ENCODE peak calls at places on chromosomes 3 and 15, in four cellular contexts. One of them, this sample, is unnamed.

GRCh38 chr3:15315003-15315402 is 17.4 kb downstream of the SH3BP5 start:
- DNase-seq in GM12878: no peak
- DNase-seq in K562: no peak
- DNase-seq in HepG2: no peak
- DNase-seq in this sample: no peak

GRCh38 chr3:53198256-53198977 is 37.4 kb downstream of the PRKCD start:
- DNase-seq in GM12878: no peak
- DNase-seq in K562: no peak
- DNase-seq in HepG2: no peak
- DNase-seq in this sample: no peak

GRCh38 chr3:101827211-101828174 is 21.8 kb upstream of the NFKBIZ start:
- DNase-seq in GM12878: peak
- DNase-seq in K562: peak
- DNase-seq in HepG2: peak
- DNase-seq in this sample: peak

GRCh38 chr3:141860086-141860669 is 16.3 kb upstream of the ATP1B3 start:
- DNase-seq in GM12878: no peak
- DNase-seq in K562: no peak
- DNase-seq in HepG2: no peak
- DNase-seq in this sample: no peak

GRCh38 chr15:70160267-70160666 is 62.5 kb upstream of the TLE3 start:
- DNase-seq in GM12878: no peak
- DNase-seq in K562: no peak
- DNase-seq in HepG2: no peak
- DNase-seq in this sample: no peak

GRCh38 chr3:170909129-170909903 is 879 bp upstream of the EIF5A2 start:
- DNase-seq in GM12878: no peak
- DNase-seq in K562: no peak
- DNase-seq in HepG2: peak
- DNase-seq in this sample: peak

GRCh38 chr3:9088431-9089353 is 125.4 kb upstream of the RAD18 start:
- DNase-seq in GM12878: no peak
- DNase-seq in K562: no peak
- DNase-seq in HepG2: no peak
- DNase-seq in this sample: no peak

GRCh38 chr15:94126999-94127398 is 104.4 kb upstream of the MCTP2 start:
- DNase-seq in GM12878: no peak
- DNase-seq in K562: no peak
- DNase-seq in HepG2: no peak
- DNase-seq in this sample: no peak

GRCh38 chr3:41050149-41050548 is 149.2 kb upstream of the CTNNB1 start:
- DNase-seq in GM12878: no peak
- DNase-seq in K562: no peak
- DNase-seq in HepG2: no peak
- DNase-seq in this sample: no peak

GRCh38 chr3:189685854-189686253 is 54.7 kb downstream of the TP63 start:
- DNase-seq in GM12878: no peak
- DNase-seq in K562: no peak
- DNase-seq in HepG2: peak
- DNase-seq in this sample: no peak

GRCh38 chr3:183400352-183400751 is 28.1 kb downstream of the MCF2L2 start:
- DNase-seq in GM12878: no peak
- DNase-seq in K562: no peak
- DNase-seq in HepG2: no peak
- DNase-seq in this sample: no peak

GRCh38 chr3:120093923-120094775 is at the start of gene GSK3B:
- DNase-seq in GM12878: no peak
- DNase-seq in K562: peak
- DNase-seq in HepG2: peak
- DNase-seq in this sample: peak

GRCh38 chr3:69541059-69541471 is 155.2 kb upstream of the FRMD4B start:
- DNase-seq in GM12878: no peak
- DNase-seq in K562: no peak
- DNase-seq in HepG2: no peak
- DNase-seq in this sample: no peak

GRCh38 chr3:12706504-12707253 is 42.8 kb upstream of the RAF1 start:
- DNase-seq in GM12878: peak
- DNase-seq in K562: peak
- DNase-seq in HepG2: peak
- DNase-seq in this sample: peak

GRCh38 chr3:42053476-42053875 is 37.7 kb upstream of the TRAK1 start:
- DNase-seq in GM12878: no peak
- DNase-seq in K562: no peak
- DNase-seq in HepG2: no peak
- DNase-seq in this sample: no peak

GRCh38 chr15:58462547-58462946 is 30.8 kb downstream of the LIPC start:
- DNase-seq in GM12878: no peak
- DNase-seq in K562: no peak
- DNase-seq in HepG2: no peak
- DNase-seq in this sample: no peak

GRCh38 chr15:27486676-27487290 is 515.8 kb downstream of the GABRG3 start:
- DNase-seq in GM12878: no peak
- DNase-seq in K562: no peak
- DNase-seq in HepG2: no peak
- DNase-seq in this sample: no peak

GRCh38 chr3:106587581-106587980 is 718.8 kb upstream of the CBLB start:
- DNase-seq in GM12878: no peak
- DNase-seq in K562: no peak
- DNase-seq in HepG2: no peak
- DNase-seq in this sample: no peak
- TF ChIP-seq TARDBP in GM12878: no peak
- TF ChIP-seq TARDBP in K562: no peak
- TF ChIP-seq TARDBP in HepG2: no peak
- TF ChIP-seq TARDBP in this sample: no peak

GRCh38 chr3:45105855-45106655 is 40.1 kb downstream of the CDCP1 start:
- DNase-seq in GM12878: no peak
- DNase-seq in K562: peak
- DNase-seq in HepG2: no peak
- DNase-seq in this sample: no peak
- TF ChIP-seq BHLHE40 in GM12878: no peak
- TF ChIP-seq BHLHE40 in K562: no peak
- TF ChIP-seq BHLHE40 in HepG2: no peak
- TF ChIP-seq BHLHE40 in this sample: no peak

GRCh38 chr15:42110367-42110766 is 16.0 kb upstream of the PLA2G4D start:
- DNase-seq in GM12878: no peak
- DNase-seq in K562: no peak
- DNase-seq in HepG2: no peak
- DNase-seq in this sample: no peak

GRCh38 chr15:42108189-42108588 is 13.8 kb upstream of the PLA2G4D start:
- DNase-seq in GM12878: no peak
- DNase-seq in K562: no peak
- DNase-seq in HepG2: no peak
- DNase-seq in this sample: no peak

GRCh38 chr15:42106278-42106677 is 11.9 kb upstream of the PLA2G4D start:
- DNase-seq in GM12878: no peak
- DNase-seq in K562: no peak
- DNase-seq in HepG2: no peak
- DNase-seq in this sample: no peak

GRCh38 chr15:42108808-42109207 is 14.4 kb upstream of the PLA2G4D start:
- DNase-seq in GM12878: no peak
- DNase-seq in K562: no peak
- DNase-seq in HepG2: no peak
- DNase-seq in this sample: no peak

DNA sequence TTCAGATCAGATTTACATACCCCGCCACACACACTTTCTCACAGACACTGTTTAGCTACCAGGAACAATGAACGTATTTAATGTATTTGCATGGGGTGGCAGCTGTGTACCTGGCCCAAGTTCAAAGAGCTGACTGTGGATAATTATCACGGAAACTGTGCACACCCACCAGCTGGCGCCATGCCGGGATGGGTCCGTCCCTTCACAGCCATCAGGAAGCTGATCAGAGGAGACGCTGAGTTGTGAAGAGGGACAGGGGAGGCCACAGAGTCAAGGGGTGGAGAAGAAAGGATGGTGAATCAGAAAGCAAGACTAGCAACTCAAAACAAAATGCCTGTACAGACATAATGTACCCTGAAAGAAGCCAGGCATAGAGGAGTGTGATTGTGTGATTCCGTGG is 13.1 kb upstream of the PLA2G4D start:
- DNase-seq in GM12878: no peak
- DNase-seq in K562: no peak
- DNase-seq in HepG2: no peak
- DNase-seq in this sample: no peak
- TF ChIP-seq FOXK2 in GM12878: no peak
- TF ChIP-seq FOXK2 in K562: no peak
- TF ChIP-seq FOXK2 in HepG2: no peak
- TF ChIP-seq FOXK2 in this sample: no peak

GRCh38 chr3:99842826-99843589 is 25.3 kb downstream of the CMSS1 start:
- DNase-seq in GM12878: no peak
- DNase-seq in K562: no peak
- DNase-seq in HepG2: peak
- DNase-seq in this sample: peak
- TF ChIP-seq TARDBP in GM12878: no peak
- TF ChIP-seq TARDBP in K562: no peak
- TF ChIP-seq TARDBP in HepG2: no peak
- TF ChIP-seq TARDBP in this sample: no peak

GRCh38 chr3:56799251-56799882 is 2.4 kb downstream of the ARHGEF3 start:
- DNase-seq in GM12878: no peak
- DNase-seq in K562: peak
- DNase-seq in HepG2: peak
- DNase-seq in this sample: no peak
- TF ChIP-seq BHLHE40 in GM12878: no peak
- TF ChIP-seq BHLHE40 in K562: no peak
- TF ChIP-seq BHLHE40 in HepG2: no peak
- TF ChIP-seq BHLHE40 in this sample: no peak

DNA sequence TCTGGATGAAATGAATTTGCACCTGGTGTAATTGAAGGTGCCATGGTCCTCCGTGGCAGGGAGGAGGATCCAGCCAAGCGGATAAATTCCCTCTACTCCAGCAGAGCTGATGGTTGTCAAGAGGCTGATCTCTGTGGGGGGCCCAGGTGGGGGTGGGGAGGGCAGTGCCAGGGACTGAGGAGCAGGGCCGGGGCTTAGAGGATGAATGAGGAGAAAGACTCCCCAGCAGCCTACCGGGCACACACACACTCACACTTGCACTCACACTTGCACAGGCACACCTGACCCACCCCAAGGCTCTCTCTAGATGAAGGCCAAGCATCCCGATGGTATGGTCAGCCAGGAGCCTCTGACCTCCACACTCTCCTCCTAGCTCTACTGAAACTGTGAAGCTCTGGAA is 131.3 kb upstream of the PRR20G start:
- DNase-seq in GM12878: no peak
- DNase-seq in K562: no peak
- DNase-seq in HepG2: no peak
- DNase-seq in this sample: no peak
- TF ChIP-seq FOXK2 in GM12878: no peak
- TF ChIP-seq FOXK2 in K562: no peak
- TF ChIP-seq FOXK2 in HepG2: no peak
- TF ChIP-seq FOXK2 in this sample: no peak

DNA sequence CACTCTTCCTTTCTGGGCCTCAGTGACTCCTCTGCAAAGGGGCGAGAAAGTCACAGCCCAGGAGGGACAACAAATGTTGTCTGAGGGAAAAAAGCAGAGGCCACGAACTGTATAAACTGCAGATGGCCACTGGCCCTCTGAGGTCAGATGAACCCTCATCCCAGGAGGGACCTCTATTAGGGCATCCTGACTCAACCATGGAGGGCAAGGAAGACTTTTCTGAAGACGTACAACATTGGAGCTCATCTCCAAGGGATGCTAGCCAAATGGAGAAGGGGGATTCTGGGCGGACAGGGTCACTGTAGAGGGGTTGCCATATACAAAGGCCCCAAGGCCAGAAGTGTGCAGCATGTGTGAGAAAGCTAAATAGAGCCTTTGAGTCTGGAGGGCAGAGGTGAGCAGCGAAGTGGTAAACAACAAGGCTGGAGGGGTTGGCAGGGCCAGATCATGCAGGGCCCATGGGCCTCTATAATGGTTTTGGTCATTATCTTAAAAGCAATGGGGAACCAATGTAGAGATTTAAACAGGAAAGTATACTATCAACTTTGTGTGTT is 16.7 kb downstream of the GRAMD2A start:
- DNase-seq in GM12878: no peak
- DNase-seq in K562: no peak
- DNase-seq in HepG2: no peak
- DNase-seq in this sample: no peak
- TF ChIP-seq TARDBP in GM12878: no peak
- TF ChIP-seq TARDBP in K562: no peak
- TF ChIP-seq TARDBP in HepG2: no peak
- TF ChIP-seq TARDBP in this sample: no peak

DNA sequence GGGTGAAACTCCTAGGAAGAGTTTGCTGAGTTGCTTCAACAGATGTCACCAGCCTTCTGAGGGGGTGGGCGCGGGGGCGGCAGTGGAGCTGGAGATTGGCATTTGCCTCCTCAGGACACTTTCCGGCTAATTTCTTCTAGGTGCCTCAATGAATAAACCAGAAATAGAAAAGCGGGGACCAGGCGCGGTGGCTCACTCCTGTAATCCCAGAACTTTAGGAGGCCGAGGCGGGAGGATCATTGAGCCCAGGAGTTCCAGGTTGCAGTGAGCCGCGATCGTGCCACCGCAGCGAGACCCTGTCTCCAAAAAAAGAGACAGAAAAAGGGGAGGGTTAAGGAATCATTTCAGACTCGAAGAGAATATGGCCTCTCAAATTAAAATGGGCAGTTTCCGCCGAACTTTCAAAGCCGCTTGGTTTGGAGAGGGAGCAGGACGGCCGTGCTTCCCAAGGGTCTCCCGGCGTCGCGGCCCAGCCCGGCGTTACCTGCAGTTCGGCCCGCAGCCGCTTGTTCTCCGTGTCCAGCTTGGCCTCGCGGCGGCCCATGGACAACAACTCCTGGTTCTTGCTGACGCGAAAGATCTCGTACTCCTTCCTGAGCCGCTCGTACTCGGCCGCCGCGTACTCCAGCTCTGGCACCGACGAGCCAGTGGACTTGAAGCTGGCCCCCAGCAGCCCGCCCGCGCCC is 587 bp downstream of the NPHP3 start:
- DNase-seq in GM12878: no peak
- DNase-seq in K562: no peak
- DNase-seq in HepG2: peak
- DNase-seq in this sample: peak
- TF ChIP-seq BHLHE40 in GM12878: no peak
- TF ChIP-seq BHLHE40 in K562: no peak
- TF ChIP-seq BHLHE40 in HepG2: no peak
- TF ChIP-seq BHLHE40 in this sample: no peak

GRCh38 chr3:71693641-71694040 is 31.6 kb downstream of the EIF4E3 start:
- DNase-seq in GM12878: no peak
- DNase-seq in K562: no peak
- DNase-seq in HepG2: no peak
- DNase-seq in this sample: no peak

GRCh38 chr3:71690222-71690821 is 34.9 kb downstream of the EIF4E3 start:
- DNase-seq in GM12878: no peak
- DNase-seq in K562: no peak
- DNase-seq in HepG2: no peak
- DNase-seq in this sample: no peak

GRCh38 chr3:71692139-71692538 is 33.1 kb downstream of the EIF4E3 start:
- DNase-seq in GM12878: no peak
- DNase-seq in K562: no peak
- DNase-seq in HepG2: no peak
- DNase-seq in this sample: no peak

GRCh38 chr3:71695000-71695482 is 30.2 kb downstream of the EIF4E3 start:
- DNase-seq in GM12878: no peak
- DNase-seq in K562: no peak
- DNase-seq in HepG2: peak
- DNase-seq in this sample: no peak

GRCh38 chr3:71694358-71694999 is 30.7 kb downstream of the EIF4E3 start:
- DNase-seq in GM12878: no peak
- DNase-seq in K562: no peak
- DNase-seq in HepG2: no peak
- DNase-seq in this sample: no peak
- TF ChIP-seq FOXK2 in GM12878: no peak
- TF ChIP-seq FOXK2 in K562: no peak
- TF ChIP-seq FOXK2 in HepG2: no peak
- TF ChIP-seq FOXK2 in this sample: no peak